ENCODE peak calls at places on chromosomes 11 and 22, in four cellular contexts. M is HepG2, R is GM12878, D is K562. J is an unnamed sample.

GRCh38 chr11:71298016-71298550 is 45.7 kb upstream of the SHANK2 start:
- DNase-seq in R (no peak), D (no peak), M (no peak), J (no peak)

GRCh38 chr22:41092847-41093371 is 517 bp downstream of the EP300 start:
- DNase-seq in M (peak; percentile 15), D (no peak), R (no peak), J (peak; percentile 22)

GRCh38 chr11:45333023-45333422 is 46.9 kb upstream of the SYT13 start:
- DNase-seq in D (no peak), M (no peak), R (no peak), J (no peak)

GRCh38 chr11:99260696-99261095 is 239.9 kb downstream of the CNTN5 start:
- DNase-seq in R (no peak), D (no peak), M (no peak), J (no peak)

GRCh38 chr11:119295178-119295577 is 21.8 kb downstream of the MCAM start:
- DNase-seq in R (no peak), M (no peak), D (no peak), J (peak; percentile 13)

GRCh38 chr22:47090591-47091240 is 328.3 kb downstream of the TBC1D22A start:
- DNase-seq in M (no peak), R (no peak), D (peak; percentile 59), J (no peak)

GRCh38 chr11:34305095-34305692 is 52.6 kb downstream of the ABTB2 start:
- DNase-seq in R (no peak), M (no peak), D (no peak), J (no peak)

GRCh38 chr22:39343259-39344045 is 6.3 kb upstream of the SYNGR1 start:
- DNase-seq in D (peak; percentile 43), M (peak; percentile 70), R (peak; percentile 36), J (peak; percentile 65)

GRCh38 chr11:66860449-66860831 is 3.6 kb downstream of the LRFN4 start:
- DNase-seq in M (no peak), D (no peak), R (no peak), J (peak; percentile 48)

GRCh38 chr22:26956346-26956745 is 299.0 kb downstream of the MIAT start:
- DNase-seq in D (no peak), R (no peak), M (no peak), J (no peak)

GRCh38 chr11:60809691-60810090 is 24.6 kb downstream of the MS4A10 start:
- DNase-seq in D (no peak), R (no peak), M (no peak), J (no peak)

GRCh38 chr11:45179686-45180085 is 33.2 kb downstream of the PRDM11 start:
- DNase-seq in D (no peak), R (no peak), M (no peak), J (no peak)

GRCh38 chr11:72829884-72830533 is 15.8 kb downstream of the ATG16L2 start:
- DNase-seq in D (no peak), R (no peak), M (no peak), J (no peak)

GRCh38 chr11:15816270-15816871 is 540.0 kb downstream of the SOX6 start:
- DNase-seq in D (no peak), M (no peak), R (no peak), J (no peak)

GRCh38 chr11:44797886-44798683 is 71.3 kb downstream of the TSPAN18 start:
- DNase-seq in R (no peak), D (no peak), M (no peak), J (no peak)

GRCh38 chr11:67436459-67437081 is 912 bp downstream of the PTPRCAP start:
- DNase-seq in M (no peak), D (peak; percentile 56), R (peak; percentile 75), J (no peak)

GRCh38 chr11:125873881-125874555 is 13.4 kb upstream of the HYLS1 start:
- DNase-seq in R (no peak), D (no peak), M (no peak), J (no peak)

GRCh38 chr22:44580176-44580575 is 82.1 kb upstream of the RTL6 start:
- DNase-seq in R (no peak), M (no peak), D (no peak), J (no peak)

GRCh38 chr11:119892311-119892808 is 163.4 kb upstream of the NECTIN1 start:
- DNase-seq in D (no peak), M (no peak), R (no peak), J (no peak)

GRCh38 chr11:103035656-103036434 is 56.1 kb downstream of the DCUN1D5 start:
- DNase-seq in M (peak; percentile 53), R (peak; percentile 55), D (peak; percentile 39), J (peak; percentile 69)

GRCh38 chr22:28930357-28931007 is 47.1 kb downstream of the ZNRF3 start:
- DNase-seq in M (no peak), D (no peak), R (no peak), J (no peak)

GRCh38 chr11:74057251-74058151 is 48.6 kb upstream of the UCP3 start:
- DNase-seq in R (no peak), D (peak; percentile 37), M (peak; percentile 9), J (no peak)

GRCh38 chr11:9826390-9826789 is 162.5 kb downstream of the SWAP70 start:
- DNase-seq in M (no peak), R (no peak), D (no peak), J (no peak)

GRCh38 chr11:124839051-124839971 is 25.9 kb upstream of the ROBO3 start:
- DNase-seq in D (peak; percentile 21), R (no peak), M (no peak), J (no peak)

GRCh38 chr22:28843633-28844032 is 39.7 kb upstream of the ZNRF3 start:
- DNase-seq in R (no peak), M (no peak), D (no peak), J (no peak)

GRCh38 chr11:83773950-83774880 is 488.0 kb upstream of the CCDC90B start:
- DNase-seq in M (no peak), D (no peak), R (no peak), J (no peak)

GRCh38 chr11:22476589-22476988 is 138.4 kb downstream of the SLC17A6 start:
- DNase-seq in R (no peak), M (no peak), D (no peak), J (no peak)

GRCh38 chr11:30107899-30108298 is 91.1 kb upstream of the KCNA4 start:
- DNase-seq in R (no peak), M (no peak), D (no peak), J (peak; percentile 35)

GRCh38 chr22:27726726-27727449 is 74.7 kb downstream of the MN1 start:
- DNase-seq in R (no peak), M (peak; percentile 4), D (peak; percentile 86), J (peak; percentile 77)

GRCh38 chr11:12263141-12263693 is 114.2 kb upstream of the PARVA start:
- DNase-seq in M (no peak), R (no peak), D (peak; percentile 39), J (no peak)

GRCh38 chr11:113023228-113023627 is 62.0 kb downstream of the NCAM1 start:
- DNase-seq in D (no peak), M (no peak), R (no peak), J (no peak)

GRCh38 chr11:121479355-121479754 is 26.6 kb upstream of the SORL1-AS1 start:
- DNase-seq in R (no peak), M (no peak), D (no peak), J (no peak)

GRCh38 chr22:47793304-47794101 is 1031.1 kb downstream of the TBC1D22A start:
- DNase-seq in M (no peak), D (no peak), R (no peak), J (no peak)

GRCh38 chr11:64837887-64838351 is 6.5 kb downstream of the CDC42BPG start:
- DNase-seq in D (no peak), M (no peak), R (no peak), J (no peak)

GRCh38 chr22:19289475-19290161 is 1.9 kb downstream of the CLTCL1 start:
- DNase-seq in R (no peak), D (peak; percentile 47), M (no peak), J (no peak)

DNA sequence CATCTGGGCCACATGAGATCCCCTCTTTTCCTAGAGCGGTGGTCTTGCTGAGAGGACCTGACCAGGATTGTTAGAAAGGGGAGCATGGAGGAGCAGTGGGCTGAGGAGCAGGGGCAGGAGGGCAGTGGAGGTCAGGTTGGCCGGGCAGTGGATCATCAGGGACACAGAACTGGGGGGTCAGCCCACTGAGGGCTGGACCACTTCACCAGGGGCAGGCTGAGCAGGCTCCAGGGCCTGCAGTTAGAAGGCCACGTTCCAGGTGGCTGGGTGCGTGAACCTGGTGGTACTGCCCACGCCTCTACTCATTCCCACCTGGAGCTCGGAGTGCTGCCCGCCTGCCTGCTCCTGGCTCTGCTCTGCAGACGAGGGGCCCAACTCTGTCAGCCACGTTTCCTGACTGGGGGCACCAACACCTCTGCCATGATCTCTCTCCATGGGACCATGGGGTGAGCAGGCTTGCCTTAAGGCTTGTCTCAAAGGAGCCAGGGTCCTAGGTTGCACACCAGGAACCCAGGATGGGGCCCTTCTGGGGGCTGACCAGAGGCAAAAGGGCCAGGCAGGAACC is 9.7 kb downstream of the MRGPRF start:
- DNase-seq in D (no peak), M (no peak), R (no peak), J (no peak)
- TF ChIP-seq CHD4 in D (no peak), M (no peak), R (no peak), J (no peak)

GRCh38 chr11:129655247-129655832 is 160.3 kb upstream of the TMEM45B start:
- DNase-seq in R (no peak), D (no peak), M (no peak), J (no peak)

GRCh38 chr11:129657866-129658557 is 157.6 kb upstream of the TMEM45B start:
- DNase-seq in M (no peak), R (no peak), D (no peak), J (no peak)

GRCh38 chr11:129658558-129658882 is 157.1 kb upstream of the TMEM45B start:
- DNase-seq in M (no peak), D (no peak), R (no peak), J (no peak)

DNA sequence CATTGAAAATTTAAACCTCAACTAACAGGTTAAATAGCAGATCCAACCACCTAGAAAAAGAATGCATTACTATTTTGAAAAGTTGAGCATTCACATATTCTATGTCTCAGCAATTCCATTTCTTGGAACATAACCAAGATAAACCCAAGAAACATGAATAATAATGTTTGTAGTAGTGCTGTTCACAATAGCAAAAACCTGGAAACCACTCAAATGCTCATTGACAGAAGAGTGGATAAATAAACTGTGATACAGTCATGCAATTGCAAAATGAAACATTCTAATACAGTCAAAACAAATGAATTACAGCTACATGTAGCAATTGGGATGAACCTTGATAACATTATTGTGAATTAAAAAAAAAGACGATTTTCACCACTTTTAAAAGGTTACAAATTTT is 162.8 kb upstream of the TMEM45B start:
- DNase-seq in R (no peak), M (no peak), D (no peak), J (no peak)
- TF ChIP-seq CHD4 in R (no peak), M (no peak), D (no peak), J (no peak)

GRCh38 chr11:134475951-134476350 is 63.9 kb upstream of the B3GAT1 start:
- DNase-seq in R (no peak), D (no peak), M (no peak), J (no peak)
- TF ChIP-seq CHD4 in R (no peak), D (no peak), M (no peak), J (no peak)

GRCh38 chr11:32454993-32455392 is 19.7 kb upstream of the WT1 start:
- DNase-seq in M (no peak), R (no peak), D (no peak), J (no peak)
- TF ChIP-seq CHD4 in M (no peak), R (no peak), D (no peak), J (no peak)

DNA sequence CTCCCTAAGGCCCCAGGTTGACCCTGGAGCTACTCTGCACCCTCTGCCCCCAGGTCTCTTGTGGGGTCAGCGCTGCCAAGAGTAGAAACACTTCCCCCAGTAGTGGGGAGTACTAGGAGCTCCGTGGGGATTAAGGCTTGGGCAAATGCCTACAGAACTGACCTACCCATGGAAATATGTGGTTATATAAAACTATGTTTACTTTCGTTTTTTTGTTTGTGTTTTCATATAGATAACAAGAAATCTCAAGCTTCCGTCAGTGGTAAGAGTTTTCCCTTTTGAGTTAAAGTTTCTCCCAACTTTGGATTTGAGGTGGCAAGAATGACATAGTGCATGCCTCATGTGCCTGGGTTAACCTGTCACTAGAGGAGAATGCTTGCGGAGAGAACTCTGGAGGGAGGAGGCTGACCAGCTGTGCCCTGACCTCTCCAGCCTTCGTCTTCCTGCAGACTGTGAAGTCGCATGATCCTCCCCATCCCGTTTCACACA is 45.5 kb downstream of the MED15 start:
- DNase-seq in R (no peak), M (peak; percentile 84), D (no peak), J (no peak)
- TF ChIP-seq CHD4 in R (no peak), M (no peak), D (no peak), J (no peak)